ENCODE peak calls at places on chromosomes 16 and 17, in six cellular contexts. T is kidney, R is A549, L is keratinocyte, D is stomach, J is right lobe of liver. F is an unnamed sample.

GRCh38 chr16:80274576-80275191 is 266.1 kb upstream of the DYNLRB2 start:
- DNase-seq in R (no peak), T (no peak), J (no peak), L (no peak), D (no peak), F (no peak)

GRCh38 chr17:17109231-17109630 is 67.0 kb downstream of the MPRIP start:
- DNase-seq in J (no peak), L (no peak), T (no peak), R (no peak), D (peak), F (peak)

GRCh38 chr17:81282141-81282540 is 13.0 kb downstream of the SLC38A10 start:
- DNase-seq in T (peak), L (no peak), D (no peak), R (no peak), J (no peak), F (no peak)

GRCh38 chr17:38703742-38704644 is 1.1 kb upstream of the MLLT6 start:
- DNase-seq in D (peak), R (no peak), T (peak), J (peak), L (no peak), F (peak)

GRCh38 chr17:80474231-80474932 is 2.0 kb downstream of the NPTX1 start:
- DNase-seq in R (peak), L (no peak), J (no peak), D (no peak), T (peak), F (no peak)

GRCh38 chr16:58025351-58026138 is at the start of gene MMP15:
- DNase-seq in T (peak), L (peak), D (peak), J (peak), R (peak), F (peak)

GRCh38 chr16:20870122-20870521 is 30.0 kb downstream of the DCUN1D3 start:
- DNase-seq in L (no peak), R (no peak), T (no peak), D (no peak), J (no peak), F (no peak)

GRCh38 chr17:64384253-64385186 is 6.1 kb downstream of the PECAM1 start:
- DNase-seq in L (no peak), J (no peak), R (no peak), D (peak), T (peak), F (no peak)

GRCh38 chr17:79438045-79438444 is 172.8 kb downstream of the RBFOX3 start:
- DNase-seq in L (no peak), R (no peak), J (no peak), D (no peak), T (no peak), F (no peak)

GRCh38 chr17:39553326-39553945 is 54.3 kb downstream of the NEUROD2 start:
- DNase-seq in J (no peak), L (no peak), D (no peak), T (no peak), R (no peak), F (no peak)

GRCh38 chr17:42642377-42642776 is 16.7 kb upstream of the TUBG2 start:
- DNase-seq in D (no peak), T (peak), R (no peak), J (no peak), L (no peak), F (no peak)

GRCh38 chr16:85613609-85614337 is 651 bp downstream of the GSE1 start:
- DNase-seq in J (peak), L (no peak), D (peak), T (peak), R (peak), F (peak)

GRCh38 chr17:44363613-44364159 is at the start of gene FAM171A2:
- DNase-seq in L (no peak), T (peak), R (peak), D (peak), J (peak), F (peak)

GRCh38 chr17:7176870-7177209 is 2.3 kb downstream of the ASGR1 start:
- DNase-seq in R (no peak), L (no peak), T (no peak), J (no peak), D (no peak), F (no peak)

GRCh38 chr17:38598536-38598935 is 7.2 kb downstream of the SRCIN1 start:
- DNase-seq in T (peak), J (no peak), L (peak), R (peak), D (peak), F (no peak)

GRCh38 chr17:78597923-78598545 is 20.8 kb upstream of the DNAH17 start:
- DNase-seq in T (peak), J (no peak), L (no peak), R (no peak), D (no peak), F (no peak)

GRCh38 chr16:17313085-17313611 is 157.6 kb downstream of the XYLT1 start:
- DNase-seq in L (no peak), D (no peak), J (no peak), R (no peak), T (peak), F (no peak)

GRCh38 chr17:64683791-64684190 is 21.7 kb upstream of the SMURF2 start:
- DNase-seq in J (no peak), R (no peak), L (no peak), T (no peak), D (no peak), F (no peak)

GRCh38 chr16:80552277-80552676 is 11.5 kb downstream of the DYNLRB2 start:
- DNase-seq in T (no peak), J (no peak), D (no peak), L (peak), R (no peak), F (no peak)

GRCh38 chr16:2009791-2010510 is at the start of gene ZNF598:
- DNase-seq in J (peak), R (peak), T (peak), D (peak), L (no peak), F (peak)

GRCh38 chr17:73342057-73342522 is 30.3 kb upstream of the CDC42EP4 start:
- DNase-seq in T (peak), L (no peak), R (peak), J (no peak), D (peak), F (peak)

GRCh38 chr17:39099686-39100293 is 51.6 kb downstream of the PLXDC1 start:
- DNase-seq in R (no peak), L (no peak), J (no peak), T (no peak), D (no peak), F (peak)

GRCh38 chr17:7842950-7843535 is 9.0 kb downstream of the KDM6B start:
- DNase-seq in J (peak), L (peak), D (peak), R (peak), T (peak), F (peak)

GRCh38 chr16:49596699-49597291 is 223.2 kb downstream of the C16orf78 start:
- DNase-seq in T (no peak), L (no peak), D (peak), J (peak), R (no peak), F (no peak)

GRCh38 chr16:15552507-15552906 is 90.4 kb downstream of the MARF1 start:
- DNase-seq in J (no peak), L (no peak), D (no peak), R (no peak), T (no peak), F (no peak)

GRCh38 chr17:38428643-38429371 is 543 bp downstream of the ARHGAP23 start:
- DNase-seq in L (no peak), D (peak), R (peak), J (no peak), T (peak), F (peak)

GRCh38 chr17:77416096-77416713 is 275.4 kb downstream of the SEC14L1 start:
- DNase-seq in D (peak), R (no peak), L (no peak), J (no peak), T (no peak), F (no peak)

GRCh38 chr16:17590711-17591654 is 120.2 kb upstream of the XYLT1 start:
- DNase-seq in J (no peak), D (no peak), T (no peak), L (no peak), R (no peak), F (no peak)

GRCh38 chr17:74987909-74988711 is 678 bp downstream of the CDR2L start:
- DNase-seq in D (peak), L (no peak), R (no peak), T (peak), J (peak), F (peak)

GRCh38 chr16:50928065-50928464 is 186.2 kb downstream of the CYLD start:
- DNase-seq in R (no peak), T (no peak), J (peak), D (no peak), L (no peak), F (no peak)

GRCh38 chr16:50933257-50933656 is 191.4 kb downstream of the CYLD start:
- DNase-seq in R (no peak), T (no peak), D (no peak), L (no peak), J (no peak), F (no peak)

GRCh38 chr16:50932348-50932916 is 190.5 kb downstream of the CYLD start:
- DNase-seq in J (no peak), D (no peak), L (no peak), T (no peak), R (no peak), F (no peak)
- TF ChIP-seq CTCF in J (no peak), D (no peak), L (no peak), T (no peak), R (no peak), F (no peak)

GRCh38 chr17:59538195-59538909 is 27.1 kb upstream of the DHX40 start:
- DNase-seq in L (no peak), R (no peak), T (no peak), D (no peak), J (no peak), F (no peak)

GRCh38 chr17:59530561-59530960 is 34.8 kb upstream of the DHX40 start:
- DNase-seq in R (no peak), T (no peak), D (no peak), L (no peak), J (no peak), F (no peak)

GRCh38 chr17:59534583-59534982 is 30.8 kb upstream of the DHX40 start:
- DNase-seq in L (no peak), J (no peak), R (peak), T (no peak), D (no peak), F (no peak)

GRCh38 chr17:59527931-59528330 is 37.5 kb upstream of the DHX40 start:
- DNase-seq in D (no peak), R (no peak), J (no peak), L (no peak), T (no peak), F (no peak)

GRCh38 chr17:59533694-59534093 is 31.7 kb upstream of the DHX40 start:
- DNase-seq in L (no peak), R (no peak), J (no peak), T (no peak), D (no peak), F (no peak)
- H3K27ac ChIP-seq in L (no peak), R (no peak), J (no peak), T (no peak), D (no peak), F (no peak)

DNA sequence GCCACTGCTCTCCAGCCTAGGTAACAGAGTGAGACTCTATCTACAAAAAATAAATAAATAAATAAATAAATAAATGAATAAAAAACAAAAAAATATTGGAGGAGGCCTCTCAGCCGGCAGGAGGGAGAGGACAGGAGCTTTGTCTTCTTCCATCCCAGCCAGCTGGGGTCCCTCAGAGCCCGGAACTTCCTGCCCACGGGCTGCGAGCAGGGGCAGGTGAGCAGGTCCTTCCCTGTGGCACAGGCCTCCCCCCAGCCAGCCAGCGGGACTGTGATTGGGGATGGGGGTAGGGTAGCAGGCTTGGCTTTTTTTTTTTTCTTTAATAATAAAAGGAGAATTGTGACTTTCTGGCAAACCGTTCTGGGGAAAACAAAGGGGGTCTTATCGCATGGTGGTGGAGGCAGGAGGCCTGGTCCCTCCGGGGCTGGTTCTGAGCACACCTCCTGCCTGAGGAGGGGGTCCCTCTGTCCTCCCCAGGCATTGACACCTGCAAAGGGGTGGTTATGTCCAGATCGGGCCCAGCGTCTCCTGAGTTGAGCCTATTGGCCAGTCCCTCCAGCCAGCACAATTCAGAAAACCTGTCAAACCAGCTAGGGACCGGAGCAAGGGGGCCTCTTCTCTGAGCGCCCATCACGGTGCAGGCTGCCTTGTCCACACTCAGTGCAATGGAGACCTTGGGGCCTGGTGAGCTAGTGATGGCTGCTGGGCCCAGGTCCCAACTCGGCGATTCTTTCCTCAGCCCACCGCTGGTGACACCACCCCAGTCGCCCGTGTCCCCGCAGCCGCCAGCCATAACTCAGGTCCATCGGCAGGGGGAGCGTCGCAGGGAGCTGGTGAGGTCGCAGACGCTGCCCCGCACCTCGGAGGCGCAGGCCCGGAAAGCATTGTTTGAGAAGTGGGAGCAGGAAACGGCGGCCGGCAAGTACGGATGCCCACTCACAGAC is 10.3 kb downstream of the SMTNL2 start:
- DNase-seq in R (no peak), L (no peak), T (peak), J (peak), D (peak), F (no peak)
- TF ChIP-seq CTCF in R (no peak), L (no peak), T (peak), J (peak), D (peak), F (peak)

DNA sequence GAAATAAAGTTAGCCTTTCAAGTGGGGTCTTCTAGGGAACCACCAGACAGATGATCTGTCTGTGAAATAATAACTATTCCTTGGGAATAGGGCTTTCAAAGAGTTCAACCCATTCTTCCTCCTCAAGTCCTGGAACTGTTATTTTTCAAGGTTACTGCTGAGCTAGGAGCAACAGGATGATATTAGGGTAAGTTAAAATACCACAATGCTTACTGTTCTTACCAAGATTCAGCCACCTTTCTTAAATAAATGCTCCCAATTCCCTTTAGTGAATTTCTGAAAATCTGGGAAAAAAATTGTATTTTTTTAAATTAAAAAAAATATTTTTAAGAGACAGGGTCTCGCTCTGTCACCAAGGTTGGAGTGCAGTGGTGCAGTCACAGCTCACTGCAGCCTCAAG is 26.9 kb upstream of the ALDH3A2 start:
- DNase-seq in R (no peak), J (no peak), T (no peak), D (no peak), L (no peak), F (no peak)
- H3K27ac ChIP-seq in R (no peak), J (no peak), T (no peak), D (no peak), L (no peak), F (no peak)